ENCODE peak calls at places on chromosome 3, in seven cellular contexts. J, W, V, X, Y, E and M are unnamed samples.

GRCh38 chr3:42843730-42844713 is 31.7 kb downstream of the CYP8B1 start:
- DNase-seq in Y (no peak), X (no peak), W (no peak), J (no peak), E (no peak), V (peak; percentile 41), M (no peak)

GRCh38 chr3:183698318-183698731 is 728 bp downstream of the YEATS2 start:
- DNase-seq in V (peak; percentile 39), J (no peak), W (peak; percentile 11), X (no peak), Y (peak; percentile 22), E (peak; percentile 0), M (no peak)

GRCh38 chr3:126657901-126658300 is 3.0 kb upstream of the TXNRD3 start:
- DNase-seq in Y (no peak), J (no peak), W (no peak), V (no peak), E (no peak), X (no peak), M (no peak)

GRCh38 chr3:112979244-112979832 is 4.4 kb upstream of the CD200R1 start:
- DNase-seq in Y (no peak), E (no peak), X (peak; percentile 40), V (peak; percentile 60), J (no peak), W (no peak), M (no peak)

GRCh38 chr3:19146685-19147650 is 1.3 kb upstream of the KCNH8 start:
- DNase-seq in J (no peak), X (peak; percentile 81), Y (peak; percentile 57), W (peak; percentile 21), E (peak; percentile 26), V (peak; percentile 50), M (no peak)

GRCh38 chr3:109899930-109900329 is 562.6 kb upstream of the DPPA4 start:
- DNase-seq in J (no peak), W (no peak), X (no peak), Y (no peak), E (no peak), V (no peak), M (no peak)

GRCh38 chr3:10334461-10334860 is 13.5 kb upstream of the SEC13 start:
- DNase-seq in X (no peak), J (peak; percentile 37), E (no peak), V (peak; percentile 47), Y (no peak), W (no peak), M (no peak)

GRCh38 chr3:130516645-130517512 is at the start of gene COL6A6:
- DNase-seq in E (no peak), Y (no peak), J (no peak), W (no peak), V (peak; percentile 8), X (no peak), M (no peak)

GRCh38 chr3:105938101-105938500 is 69.3 kb upstream of the CBLB start:
- DNase-seq in V (peak; percentile 81), X (no peak), E (no peak), W (no peak), J (peak; percentile 58), Y (no peak), M (no peak)

GRCh38 chr3:180401226-180401625 is 200.7 kb upstream of the TTC14 start:
- DNase-seq in X (no peak), V (no peak), Y (no peak), E (no peak), J (no peak), W (no peak), M (no peak)

GRCh38 chr3:128483657-128484403 is 9.2 kb downstream of the GATA2 start:
- DNase-seq in V (no peak), W (no peak), X (peak; percentile 60), E (no peak), Y (no peak), J (no peak), M (no peak)

GRCh38 chr3:141442421-141442820 is 44.4 kb upstream of the RASA2 start:
- DNase-seq in Y (no peak), X (no peak), E (no peak), W (no peak), J (no peak), V (peak; percentile 59), M (no peak)

GRCh38 chr3:104990758-104991157 is 376.0 kb upstream of the ALCAM start:
- DNase-seq in W (no peak), E (no peak), J (no peak), X (no peak), Y (no peak), V (no peak), M (no peak)

GRCh38 chr3:112736802-112737566 is 96.0 kb upstream of the CCDC80 start:
- DNase-seq in E (no peak), J (no peak), V (no peak), W (no peak), X (no peak), Y (no peak), M (no peak)

GRCh38 chr3:42688487-42689420 is 3.4 kb downstream of the KLHL40 start:
- DNase-seq in V (no peak), J (no peak), Y (no peak), W (no peak), X (no peak), E (no peak), M (no peak)

GRCh38 chr3:632571-633170 is 436.1 kb downstream of the CHL1 start:
- DNase-seq in E (no peak), W (no peak), X (peak; percentile 75), Y (no peak), J (peak; percentile 10), V (peak; percentile 37), M (no peak)

GRCh38 chr3:146145642-146146041 is 15.3 kb downstream of the PLOD2 start:
- DNase-seq in W (no peak), X (no peak), E (no peak), J (no peak), V (no peak), Y (no peak), M (no peak)

GRCh38 chr3:170149016-170149415 is 32.5 kb downstream of the PHC3 start:
- DNase-seq in Y (no peak), J (no peak), W (no peak), E (no peak), X (peak; percentile 63), V (no peak), M (no peak)

GRCh38 chr3:10248984-10249748 is 907 bp downstream of the TATDN2 start:
- DNase-seq in E (peak; percentile 57), X (peak; percentile 39), V (no peak), W (peak; percentile 26), J (no peak), Y (peak; percentile 62), M (no peak)

GRCh38 chr3:14438262-14438661 is 35.9 kb downstream of the SLC6A6 start:
- DNase-seq in V (no peak), E (no peak), W (no peak), J (no peak), X (no peak), Y (no peak), M (no peak)

GRCh38 chr3:177852001-177852400 is 654.7 kb upstream of the TBL1XR1 start:
- DNase-seq in E (no peak), V (peak; percentile 61), X (no peak), W (no peak), J (no peak), Y (no peak), M (no peak)

GRCh38 chr3:180871901-180872300 is 40.6 kb upstream of the FXR1 start:
- DNase-seq in V (peak; percentile 79), Y (no peak), X (no peak), W (no peak), E (no peak), J (no peak), M (no peak)

GRCh38 chr3:10515884-10516495 is 10.6 kb upstream of the ATP2B2 start:
- DNase-seq in J (no peak), E (no peak), Y (no peak), W (no peak), X (peak; percentile 9), V (no peak), M (no peak)

GRCh38 chr3:30660128-30660525 is 53.7 kb downstream of the TGFBR2 start:
- DNase-seq in J (no peak), E (no peak), X (no peak), V (no peak), Y (no peak), W (no peak), M (no peak)

GRCh38 chr3:193096076-193096475 is 144.9 kb upstream of the PLAAT1 start:
- DNase-seq in W (no peak), V (no peak), E (no peak), Y (no peak), J (no peak), X (no peak), M (no peak)

GRCh38 chr3:186255703-186256331 is 106.2 kb downstream of the DGKG start:
- DNase-seq in V (no peak), Y (peak; percentile 18), E (no peak), X (peak; percentile 54), W (no peak), J (no peak), M (no peak)